ENCODE peak calls at places on chromosomes 16 and 17, in six cellular contexts. One of them, this sample, is unnamed.

GRCh38 chr17:79627766-79628690 is 17.2 kb upstream of the RBFOX3 start:
- DNase-seq in IMR-90: no peak
- DNase-seq in H1: no peak
- DNase-seq in trophoblast cell: no peak
- DNase-seq in mesendoderm: no peak
- DNase-seq in H9: peak; percentile 24
- DNase-seq in this sample: no peak

GRCh38 chr17:79986441-79987186 is 49.1 kb downstream of the TBC1D16 start:
- DNase-seq in trophoblast cell: no peak
- DNase-seq in H1: no peak
- DNase-seq in H9: no peak
- DNase-seq in mesendoderm: no peak
- DNase-seq in IMR-90: peak; percentile 67
- DNase-seq in this sample: no peak

GRCh38 chr16:14378684-14379467 is 251.2 kb downstream of the PARN start:
- DNase-seq in H9: no peak
- DNase-seq in H1: no peak
- DNase-seq in mesendoderm: no peak
- DNase-seq in trophoblast cell: peak; percentile 76
- DNase-seq in IMR-90: peak; percentile 58
- DNase-seq in this sample: no peak

GRCh38 chr16:12067714-12068401 is 91.3 kb downstream of the SNX29 start:
- DNase-seq in mesendoderm: peak; percentile 76
- DNase-seq in trophoblast cell: peak; percentile 56
- DNase-seq in H9: peak; percentile 70
- DNase-seq in H1: peak; percentile 25
- DNase-seq in IMR-90: peak; percentile 85
- DNase-seq in this sample: peak; percentile 75

GRCh38 chr16:47732806-47733150 is 271.6 kb downstream of the PHKB start:
- DNase-seq in H9: peak; percentile 45
- DNase-seq in mesendoderm: peak; percentile 55
- DNase-seq in H1: no peak
- DNase-seq in IMR-90: peak; percentile 99
- DNase-seq in trophoblast cell: no peak
- DNase-seq in this sample: no peak

GRCh38 chr17:43006639-43007551 is at the start of gene IFI35:
- DNase-seq in H9: peak; percentile 88
- DNase-seq in trophoblast cell: peak; percentile 70
- DNase-seq in mesendoderm: peak; percentile 80
- DNase-seq in H1: no peak
- DNase-seq in IMR-90: peak; percentile 82
- DNase-seq in this sample: no peak

GRCh38 chr16:440627-441026 is 15.2 kb downstream of the RAB11FIP3 start:
- DNase-seq in IMR-90: no peak
- DNase-seq in H9: no peak
- DNase-seq in H1: no peak
- DNase-seq in mesendoderm: no peak
- DNase-seq in trophoblast cell: no peak
- DNase-seq in this sample: no peak

GRCh38 chr16:4257646-4258556 is 14.9 kb downstream of the TFAP4 start:
- DNase-seq in trophoblast cell: no peak
- DNase-seq in IMR-90: no peak
- DNase-seq in H9: no peak
- DNase-seq in mesendoderm: no peak
- DNase-seq in H1: no peak
- DNase-seq in this sample: no peak

GRCh38 chr17:69098635-69099034 is 37.9 kb upstream of the ABCA9 start:
- DNase-seq in IMR-90: no peak
- DNase-seq in trophoblast cell: no peak
- DNase-seq in H1: no peak
- DNase-seq in mesendoderm: no peak
- DNase-seq in H9: no peak
- DNase-seq in this sample: no peak

GRCh38 chr16:2429771-2430663 is 770 bp downstream of the CCNF start:
- DNase-seq in IMR-90: peak; percentile 19
- DNase-seq in trophoblast cell: peak; percentile 43
- DNase-seq in H9: no peak
- DNase-seq in H1: no peak
- DNase-seq in mesendoderm: peak; percentile 19
- DNase-seq in this sample: no peak

GRCh38 chr17:79002291-79002690 is 7.3 kb downstream of the CANT1 start:
- DNase-seq in H1: no peak
- DNase-seq in H9: no peak
- DNase-seq in trophoblast cell: no peak
- DNase-seq in mesendoderm: no peak
- DNase-seq in IMR-90: no peak
- DNase-seq in this sample: no peak

DNA sequence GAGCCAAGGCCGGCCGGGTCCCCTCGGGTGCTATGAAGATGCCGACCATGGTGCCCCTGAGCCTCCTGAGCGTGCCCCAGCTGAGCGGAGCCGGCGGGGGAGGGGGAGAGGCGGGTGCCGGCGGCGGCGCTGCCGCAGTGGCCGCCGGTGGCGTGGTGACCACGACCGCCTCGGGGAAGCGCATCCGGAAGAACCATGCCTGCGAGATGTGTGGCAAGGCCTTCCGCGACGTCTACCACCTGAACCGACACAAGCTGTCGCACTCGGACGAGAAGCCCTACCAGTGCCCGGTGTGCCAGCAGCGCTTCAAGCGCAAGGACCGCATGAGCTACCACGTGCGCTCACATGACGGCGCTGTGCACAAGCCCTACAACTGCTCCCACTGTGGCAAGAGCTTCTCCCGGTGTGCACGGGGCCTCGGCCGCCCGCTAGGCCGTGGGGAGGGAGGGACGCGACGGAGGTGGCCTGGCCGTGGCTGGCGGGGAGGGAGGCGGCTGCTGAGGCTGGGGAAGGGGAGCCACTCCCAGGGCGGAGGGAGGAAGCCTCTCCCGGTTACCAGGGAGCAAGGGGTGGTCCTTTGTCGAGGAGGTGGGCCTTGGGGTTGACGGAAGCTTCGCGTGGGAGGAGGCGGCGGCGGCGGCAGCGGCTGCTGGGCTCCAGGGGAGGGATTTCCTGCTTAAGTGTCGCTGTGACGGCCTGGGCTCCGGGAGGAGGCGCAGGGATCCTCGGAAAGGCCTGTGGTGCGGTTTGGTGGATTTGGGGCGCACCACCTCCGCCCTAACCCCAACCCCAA is 1.3 kb downstream of the MAZ start:
- DNase-seq in trophoblast cell: peak; percentile 82
- DNase-seq in IMR-90: peak; percentile 91
- DNase-seq in mesendoderm: peak; percentile 93
- DNase-seq in H9: peak; percentile 88
- DNase-seq in H1: no peak
- DNase-seq in this sample: peak; percentile 77
- H3K18ac ChIP-seq in trophoblast cell: peak overlapping the region; percentile 79
- H3K18ac ChIP-seq in IMR-90: peak overlapping the region; percentile 79
- H3K18ac ChIP-seq in mesendoderm: peak overlapping the region; percentile 88
- H3K18ac ChIP-seq in H9: peak overlapping the region; percentile 29
- H3K18ac ChIP-seq in H1: peak overlapping the region; percentile 86
- H3K18ac ChIP-seq in this sample: peak overlapping the region; percentile 98

DNA sequence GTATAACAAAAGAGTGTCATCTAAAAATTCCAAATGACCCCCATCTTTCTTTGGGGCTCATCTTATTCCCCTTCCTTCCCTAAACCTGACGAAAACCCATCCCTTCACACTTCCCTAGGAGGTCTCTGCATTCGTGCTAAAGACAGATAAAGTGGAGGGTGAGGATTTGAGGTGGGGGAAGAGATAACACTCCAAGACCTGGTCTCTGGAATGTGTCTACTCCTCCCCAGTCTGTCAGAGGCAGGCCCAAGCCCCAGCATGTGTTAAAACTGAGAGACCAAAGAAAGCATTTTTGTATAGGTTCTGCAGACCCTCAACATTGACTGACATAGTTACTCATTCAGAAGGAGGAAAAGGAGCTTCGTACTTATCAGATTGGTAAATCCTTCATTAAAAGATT is 11.0 kb upstream of the LHX1 start:
- DNase-seq in IMR-90: no peak
- DNase-seq in H1: no peak
- DNase-seq in trophoblast cell: no peak
- DNase-seq in mesendoderm: peak; percentile 95
- DNase-seq in H9: no peak
- DNase-seq in this sample: no peak
- H3K4me1 ChIP-seq in IMR-90: no peaks in the 10 kb centered on the region
- H3K4me1 ChIP-seq in H1: peaks cover 23% of the 10 kb centered on the region
- H3K4me1 ChIP-seq in trophoblast cell: peaks cover 21% of the 10 kb centered on the region
- H3K4me1 ChIP-seq in mesendoderm: peaks cover 58% of the 10 kb centered on the region
- H3K4me1 ChIP-seq in H9: peaks cover 10% of the 10 kb centered on the region
- H3K4me1 ChIP-seq in this sample: peaks cover 6% of the 10 kb centered on the region

GRCh38 chr16:63617047-63617989 is 1504.5 kb downstream of the CDH11 start:
- DNase-seq in H1: no peak
- DNase-seq in mesendoderm: no peak
- DNase-seq in H9: peak; percentile 31
- DNase-seq in trophoblast cell: no peak
- DNase-seq in IMR-90: no peak
- DNase-seq in this sample: no peak

GRCh38 chr16:63614421-63614820 is 1507.4 kb downstream of the CDH11 start:
- DNase-seq in trophoblast cell: no peak
- DNase-seq in mesendoderm: no peak
- DNase-seq in IMR-90: no peak
- DNase-seq in H1: no peak
- DNase-seq in H9: no peak
- DNase-seq in this sample: no peak

GRCh38 chr16:63613701-63614100 is 1508.2 kb downstream of the CDH11 start:
- DNase-seq in H9: no peak
- DNase-seq in H1: no peak
- DNase-seq in trophoblast cell: no peak
- DNase-seq in mesendoderm: no peak
- DNase-seq in IMR-90: peak; percentile 4
- DNase-seq in this sample: no peak

GRCh38 chr16:63618896-63619295 is 1503.0 kb downstream of the CDH11 start:
- DNase-seq in H1: no peak
- DNase-seq in H9: no peak
- DNase-seq in mesendoderm: no peak
- DNase-seq in trophoblast cell: no peak
- DNase-seq in IMR-90: no peak
- DNase-seq in this sample: no peak

DNA sequence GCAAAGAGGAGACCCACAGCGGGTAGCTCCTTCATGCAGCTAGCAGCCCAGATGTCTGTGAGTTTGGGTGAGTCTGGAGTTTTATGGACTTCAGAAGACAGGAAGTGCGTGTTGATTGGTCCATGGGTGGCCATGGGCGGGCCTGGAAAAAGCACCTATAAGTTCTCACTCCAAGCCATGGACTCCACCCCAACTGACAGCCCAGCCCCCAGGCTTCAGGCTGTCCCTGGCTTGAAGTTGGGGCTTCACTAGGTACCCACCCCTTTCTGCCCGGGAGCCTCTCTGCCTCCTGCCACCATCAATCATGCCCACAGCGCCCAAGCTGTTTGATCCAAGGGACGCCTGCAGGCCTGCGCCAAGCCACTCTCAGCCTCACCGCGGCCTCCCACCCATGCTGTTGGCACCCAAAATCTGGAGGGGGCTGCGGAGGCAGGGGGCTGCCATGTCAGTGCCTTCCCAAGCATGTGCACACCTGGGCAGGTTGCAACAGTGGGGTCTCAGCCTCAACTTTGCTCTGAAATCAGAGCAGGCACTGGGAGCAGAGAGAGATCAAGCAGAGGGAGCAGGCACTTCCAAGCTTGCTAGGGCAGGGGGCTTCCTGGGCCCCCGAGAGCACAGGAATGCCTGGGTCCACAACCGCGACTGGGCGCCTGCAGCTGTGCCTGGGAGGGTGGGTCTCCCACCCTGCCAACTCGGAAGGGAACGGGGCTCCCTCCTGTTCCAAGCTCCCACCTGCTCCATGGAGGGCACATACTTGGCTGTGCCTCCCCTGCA is 1503.7 kb downstream of the CDH11 start:
- DNase-seq in IMR-90: no peak
- DNase-seq in H1: no peak
- DNase-seq in H9: peak; percentile 35
- DNase-seq in mesendoderm: no peak
- DNase-seq in trophoblast cell: no peak
- DNase-seq in this sample: no peak
- H3K18ac ChIP-seq in IMR-90: no peak overlapping the region
- H3K18ac ChIP-seq in H1: no peak overlapping the region
- H3K18ac ChIP-seq in H9: no peak overlapping the region
- H3K18ac ChIP-seq in mesendoderm: no peak overlapping the region
- H3K18ac ChIP-seq in trophoblast cell: no peak overlapping the region
- H3K18ac ChIP-seq in this sample: peak overlapping the region; percentile 91

GRCh38 chr17:57366177-57366557 is 109.8 kb downstream of the MSI2 start:
- DNase-seq in H1: no peak
- DNase-seq in mesendoderm: no peak
- DNase-seq in trophoblast cell: no peak
- DNase-seq in IMR-90: no peak
- DNase-seq in H9: no peak
- DNase-seq in this sample: no peak
- H3K4me1 ChIP-seq in H1: peaks cover 14% of the 10 kb centered on the region
- H3K4me1 ChIP-seq in mesendoderm: peaks cover 8% of the 10 kb centered on the region
- H3K4me1 ChIP-seq in trophoblast cell: peaks cover 16% of the 10 kb centered on the region
- H3K4me1 ChIP-seq in IMR-90: peaks cover 13% of the 10 kb centered on the region
- H3K4me1 ChIP-seq in H9: peaks cover 8% of the 10 kb centered on the region
- H3K4me1 ChIP-seq in this sample: peaks cover 28% of the 10 kb centered on the region

GRCh38 chr16:87459833-87460232 is 33.0 kb downstream of the ZCCHC14 start:
- DNase-seq in H1: no peak
- DNase-seq in H9: no peak
- DNase-seq in trophoblast cell: no peak
- DNase-seq in mesendoderm: no peak
- DNase-seq in IMR-90: no peak
- DNase-seq in this sample: no peak

GRCh38 chr16:87463722-87464690 is 28.8 kb downstream of the ZCCHC14 start:
- DNase-seq in H9: no peak
- DNase-seq in H1: no peak
- DNase-seq in IMR-90: peak; percentile 89
- DNase-seq in trophoblast cell: peak; percentile 53
- DNase-seq in mesendoderm: no peak
- DNase-seq in this sample: no peak

GRCh38 chr16:87460936-87461335 is 31.9 kb downstream of the ZCCHC14 start:
- DNase-seq in H1: no peak
- DNase-seq in IMR-90: no peak
- DNase-seq in mesendoderm: no peak
- DNase-seq in trophoblast cell: no peak
- DNase-seq in H9: no peak
- DNase-seq in this sample: no peak

GRCh38 chr16:87459027-87459426 is 33.8 kb downstream of the ZCCHC14 start:
- DNase-seq in trophoblast cell: no peak
- DNase-seq in H9: no peak
- DNase-seq in mesendoderm: no peak
- DNase-seq in IMR-90: no peak
- DNase-seq in H1: no peak
- DNase-seq in this sample: no peak

DNA sequence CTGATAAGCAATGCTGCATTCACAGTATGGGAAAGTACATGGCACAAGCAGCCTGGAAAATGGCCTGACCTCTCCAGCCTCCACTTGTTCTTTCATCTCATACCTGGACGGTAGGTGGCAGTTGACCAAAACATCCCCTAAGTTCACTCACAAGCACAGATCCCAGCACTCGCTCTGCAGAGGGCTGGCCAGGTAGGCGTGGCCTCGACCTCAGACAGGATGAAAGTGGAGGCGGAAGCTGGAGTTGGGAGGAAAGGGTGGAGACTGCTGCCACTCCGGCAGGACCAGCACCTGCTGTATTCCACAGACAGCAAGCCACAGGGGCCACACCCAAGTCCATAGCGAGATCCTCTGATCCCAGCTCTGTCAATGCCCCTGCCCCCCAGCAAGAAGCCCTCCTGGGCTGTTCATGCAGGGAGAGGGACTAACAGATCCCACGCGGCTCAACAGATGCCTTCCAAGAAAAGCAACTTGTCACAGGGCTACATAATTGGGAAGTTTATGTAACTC is 31.3 kb downstream of the ZCCHC14 start:
- DNase-seq in IMR-90: no peak
- DNase-seq in H9: peak; percentile 97
- DNase-seq in trophoblast cell: peak; percentile 95
- DNase-seq in H1: peak; percentile 87
- DNase-seq in mesendoderm: peak; percentile 98
- DNase-seq in this sample: peak; percentile 58
- H3K18ac ChIP-seq in IMR-90: no peak overlapping the region
- H3K18ac ChIP-seq in H9: no peak overlapping the region
- H3K18ac ChIP-seq in trophoblast cell: no peak overlapping the region
- H3K18ac ChIP-seq in H1: no peak overlapping the region
- H3K18ac ChIP-seq in mesendoderm: no peak overlapping the region
- H3K18ac ChIP-seq in this sample: peak overlapping the region; percentile 71